ENCODE peak calls at places on chromosomes 16 and 17, in seven cellular contexts. W, A, E, F, O, C and M are unnamed samples. For H3K27me3, the result is how much of the 10 kb centered on the place peaks cover.

GRCh38 chr16:72400257-72401078 is 228.5 kb upstream of the PMFBP1 start:
- DNase-seq in W (no peak), A (peak), E (peak), F (peak), O (no peak), C (peak), M (no peak)

GRCh38 chr17:1365445-1366039 is 34.5 kb downstream of the YWHAE start:
- DNase-seq in W (peak), A (peak), E (peak), F (peak), O (peak), C (peak), M (peak)

GRCh38 chr17:13306310-13306962 is 288.6 kb upstream of the ELAC2 start:
- DNase-seq in W (no peak), A (no peak), E (no peak), F (peak), O (peak), C (peak), M (no peak)

GRCh38 chr17:68035131-68035522 is 408 bp upstream of the KPNA2 start:
- DNase-seq in W (peak), A (peak), E (no peak), F (no peak), O (peak), C (no peak), M (peak)

GRCh38 chr17:49518346-49519078 is 23.4 kb downstream of the NGFR start:
- DNase-seq in W (no peak), A (no peak), E (no peak), F (no peak), O (no peak), C (no peak), M (no peak)

GRCh38 chr16:19980866-19981265 is 92.8 kb downstream of the GPR139 start:
- DNase-seq in W (no peak), A (no peak), E (no peak), F (peak), O (no peak), C (no peak), M (no peak)

GRCh38 chr17:60522889-60523626 is 3.0 kb downstream of the APPBP2 start:
- DNase-seq in W (no peak), A (no peak), E (no peak), F (no peak), O (no peak), C (no peak), M (no peak)

GRCh38 chr17:58156839-58157803 is 8.9 kb downstream of the OR4D1 start:
- DNase-seq in W (no peak), A (peak), E (no peak), F (peak), O (no peak), C (no peak), M (peak)

GRCh38 chr17:40323317-40323716 is 14.3 kb downstream of the RARA start:
- DNase-seq in W (no peak), A (no peak), E (no peak), F (no peak), O (no peak), C (no peak), M (no peak)

GRCh38 chr16:87800497-87800896 is 34.7 kb upstream of the KLHDC4 start:
- DNase-seq in W (no peak), A (no peak), E (no peak), F (no peak), O (no peak), C (no peak), M (no peak)

GRCh38 chr17:76540381-76541300 is 797 bp downstream of the PRCD start:
- DNase-seq in W (peak), A (peak), E (no peak), F (peak), O (peak), C (peak), M (no peak)

GRCh38 chr16:67013823-67014640 is 14.9 kb upstream of the CBFB start:
- DNase-seq in W (peak), A (peak), E (no peak), F (no peak), O (peak), C (peak), M (peak)

GRCh38 chr17:2250140-2251095 is 53.2 kb downstream of the SMG6 start:
- DNase-seq in W (no peak), A (no peak), E (no peak), F (no peak), O (no peak), C (no peak), M (no peak)

GRCh38 chr17:28643979-28644781 is 778 bp downstream of the BLTP2 start:
- DNase-seq in W (peak), A (peak), E (no peak), F (peak), O (no peak), C (peak), M (no peak)

GRCh38 chr17:59807892-59808509 is 84.7 kb downstream of the TUBD1 start:
- DNase-seq in W (no peak), A (no peak), E (no peak), F (no peak), O (no peak), C (no peak), M (no peak)

GRCh38 chr16:81623365-81624102 is 155.6 kb upstream of the PLCG2 start:
- DNase-seq in W (peak), A (peak), E (peak), F (peak), O (no peak), C (peak), M (peak)

GRCh38 chr16:77998350-77999023 is 23.9 kb upstream of the CLEC3A start:
- DNase-seq in W (no peak), A (no peak), E (no peak), F (no peak), O (no peak), C (no peak), M (no peak)

GRCh38 chr16:1823821-1824220 is 2.8 kb downstream of the HAGH start:
- DNase-seq in W (peak), A (no peak), E (no peak), F (peak), O (no peak), C (peak), M (no peak)

GRCh38 chr16:19810817-19811731 is 73.6 kb downstream of the GPRC5B start:
- DNase-seq in W (no peak), A (no peak), E (no peak), F (peak), O (no peak), C (peak), M (no peak)

GRCh38 chr17:4678448-4679026 is 25.4 kb downstream of the PELP1 start:
- DNase-seq in W (no peak), A (no peak), E (no peak), F (peak), O (no peak), C (peak), M (no peak)

GRCh38 chr17:34703533-34703932 is 124.2 kb downstream of the TMEM132E start:
- DNase-seq in W (no peak), A (peak), E (no peak), F (peak), O (no peak), C (peak), M (no peak)

GRCh38 chr17:59972778-59973177 is 8.2 kb upstream of the RNFT1 start:
- DNase-seq in W (no peak), A (no peak), E (no peak), F (no peak), O (no peak), C (no peak), M (no peak)

GRCh38 chr17:83173997-83174858 is 94.8 kb downstream of the METRNL start:
- DNase-seq in W (no peak), A (peak), E (no peak), F (no peak), O (no peak), C (no peak), M (no peak)

GRCh38 chr17:66755101-66755943 is 79.6 kb upstream of the CACNG5 start:
- DNase-seq in W (no peak), A (no peak), E (no peak), F (peak), O (no peak), C (peak), M (no peak)

DNA sequence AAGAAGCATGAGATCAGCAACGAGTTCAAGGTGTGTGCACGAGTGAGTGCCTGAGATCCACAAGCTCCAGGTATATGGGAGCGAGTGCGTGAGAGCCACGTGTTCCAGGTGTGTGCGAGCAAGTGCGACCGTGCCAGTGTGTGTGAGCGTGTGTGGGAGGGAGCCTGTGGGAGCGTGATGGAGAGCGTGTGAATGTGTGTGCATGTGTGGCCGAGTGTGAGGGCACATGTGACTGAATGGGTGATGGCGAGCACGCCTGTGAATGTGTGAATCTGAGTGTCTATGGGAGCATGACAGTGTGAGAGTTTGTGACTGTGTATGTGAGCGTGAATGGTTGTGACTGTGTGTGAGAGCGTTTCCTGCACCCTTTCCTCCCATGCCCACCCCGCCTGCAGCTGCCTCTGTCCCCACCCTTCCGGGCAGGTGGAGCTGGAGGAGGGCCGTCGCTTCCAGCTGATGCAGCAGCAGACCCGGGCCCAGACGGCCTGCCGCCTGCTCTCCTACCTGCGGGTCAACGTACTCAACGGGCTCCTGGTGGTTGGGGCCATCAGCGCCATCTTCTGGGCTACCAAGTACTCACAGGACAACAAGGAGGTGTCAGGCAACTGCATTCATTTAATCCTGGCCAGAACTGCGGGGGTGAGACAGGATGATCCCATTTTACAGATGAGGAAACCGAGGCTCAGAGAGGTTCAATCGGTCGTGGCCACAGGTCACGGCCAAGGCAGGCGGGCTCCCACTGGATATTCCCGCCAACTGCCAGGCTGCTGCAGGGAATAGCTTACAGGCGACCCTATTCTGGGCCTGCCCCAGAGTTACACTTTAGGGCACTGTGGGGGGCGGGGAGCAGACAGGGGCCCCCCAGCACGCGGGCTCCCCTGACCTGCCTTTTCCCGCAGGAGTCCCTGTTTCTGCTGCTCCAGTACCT is 3.7 kb downstream of the TMC8 start:
- DNase-seq in W (peak), A (peak), E (no peak), F (no peak), O (no peak), C (peak), M (peak)
- H3K4me3 ChIP-seq in W (no peak), A (no peak), E (peak), F (no peak), O (no peak), C (no peak), M (peak)

DNA sequence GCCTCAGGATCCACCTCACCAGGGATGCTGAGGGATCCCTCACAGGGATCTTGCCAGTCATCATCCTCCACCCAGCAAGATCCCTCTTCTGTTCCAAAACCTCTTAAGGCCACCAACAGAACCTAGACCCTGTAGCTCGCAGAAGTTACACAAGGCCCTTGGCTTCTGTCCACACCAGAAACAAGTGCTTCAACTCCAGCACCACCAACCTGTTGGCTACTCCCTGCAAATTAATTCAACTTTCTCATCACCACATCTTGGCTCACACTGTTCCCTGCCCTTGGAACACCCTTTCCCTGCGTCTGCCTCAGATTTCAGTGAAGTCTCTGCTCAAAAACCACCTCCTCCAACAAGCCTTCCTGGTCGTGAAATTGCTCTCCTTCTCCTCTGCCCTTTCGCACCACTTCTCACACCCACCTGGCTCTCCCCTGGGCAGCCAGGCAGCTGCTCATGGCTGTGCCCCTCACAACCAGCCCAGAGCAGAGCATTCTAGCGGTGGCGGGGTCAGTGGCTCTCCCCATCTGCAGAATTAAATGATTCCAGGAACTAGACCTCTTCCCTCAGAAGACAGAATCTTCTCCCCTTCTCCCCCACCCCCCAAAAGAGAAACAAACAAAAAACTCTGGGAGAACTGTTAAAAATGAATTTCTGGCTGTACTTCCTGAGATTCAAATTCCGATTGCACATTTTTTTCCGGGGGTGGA is 1.8 kb downstream of the PLLP start:
- DNase-seq in W (no peak), A (no peak), E (no peak), F (no peak), O (no peak), C (no peak), M (no peak)
- H3K27me3 ChIP-seq in W (under half), A (under half), E (under half), F (under half), O (under half), C (under half), M (under half)

GRCh38 chr16:84518804-84519341 is 14.4 kb upstream of the MEAK7 start:
- DNase-seq in W (no peak), A (peak), E (no peak), F (no peak), O (no peak), C (no peak), M (peak)

GRCh38 chr16:84514295-84514873 is 9.9 kb upstream of the MEAK7 start:
- DNase-seq in W (no peak), A (no peak), E (no peak), F (no peak), O (no peak), C (no peak), M (no peak)

GRCh38 chr16:84514874-84515835 is 10.7 kb upstream of the MEAK7 start:
- DNase-seq in W (peak), A (no peak), E (peak), F (no peak), O (no peak), C (no peak), M (peak)

GRCh38 chr16:84519855-84520254 is 15.4 kb upstream of the MEAK7 start:
- DNase-seq in W (no peak), A (no peak), E (no peak), F (no peak), O (no peak), C (no peak), M (no peak)

GRCh38 chr16:84517366-84517765 is 12.9 kb upstream of the MEAK7 start:
- DNase-seq in W (no peak), A (no peak), E (no peak), F (no peak), O (no peak), C (no peak), M (no peak)
- TF ChIP-seq CTCF in W (no peak), A (no peak), E (no peak), F (no peak), O (no peak), C (no peak), M (no peak)

GRCh38 chr16:29875206-29875605 is 12.2 kb upstream of the CDIPT start:
- DNase-seq in W (no peak), A (no peak), E (no peak), F (no peak), O (no peak), C (no peak), M (no peak)

GRCh38 chr16:29873319-29873718 is 10.3 kb upstream of the CDIPT start:
- DNase-seq in W (no peak), A (no peak), E (no peak), F (no peak), O (no peak), C (no peak), M (no peak)

GRCh38 chr16:29876186-29876577 is 13.2 kb upstream of the CDIPT start:
- DNase-seq in W (no peak), A (no peak), E (no peak), F (no peak), O (no peak), C (no peak), M (no peak)

GRCh38 chr16:29877266-29877961 is 14.4 kb upstream of the CDIPT start:
- DNase-seq in W (no peak), A (peak), E (peak), F (peak), O (no peak), C (peak), M (peak)

GRCh38 chr16:29876578-29877249 is 13.7 kb upstream of the CDIPT start:
- DNase-seq in W (no peak), A (no peak), E (no peak), F (no peak), O (no peak), C (no peak), M (peak)
- H3K4me3 ChIP-seq in W (peak), A (peak), E (no peak), F (no peak), O (no peak), C (no peak), M (peak)

GRCh38 chr17:79948406-79948917 is 87.2 kb downstream of the TBC1D16 start:
- DNase-seq in W (no peak), A (no peak), E (no peak), F (no peak), O (peak), C (no peak), M (no peak)
- H3K27me3 ChIP-seq in W (under half), A (under half), E (under half), F (under half), O (under half), C (under half), M (under half)

GRCh38 chr16:2857451-2858244 is at the start of gene PRSS22:
- DNase-seq in W (peak), A (peak), E (no peak), F (peak), O (no peak), C (peak), M (no peak)

GRCh38 chr16:2856061-2856670 is 1.8 kb downstream of the PRSS22 start:
- DNase-seq in W (peak), A (peak), E (no peak), F (peak), O (no peak), C (no peak), M (no peak)

GRCh38 chr16:2856686-2857450 is 1.1 kb downstream of the PRSS22 start:
- DNase-seq in W (no peak), A (no peak), E (no peak), F (no peak), O (no peak), C (no peak), M (no peak)

GRCh38 chr16:2859686-2860265 is 1.8 kb upstream of the PRSS22 start:
- DNase-seq in W (no peak), A (no peak), E (no peak), F (no peak), O (no peak), C (no peak), M (no peak)

DNA sequence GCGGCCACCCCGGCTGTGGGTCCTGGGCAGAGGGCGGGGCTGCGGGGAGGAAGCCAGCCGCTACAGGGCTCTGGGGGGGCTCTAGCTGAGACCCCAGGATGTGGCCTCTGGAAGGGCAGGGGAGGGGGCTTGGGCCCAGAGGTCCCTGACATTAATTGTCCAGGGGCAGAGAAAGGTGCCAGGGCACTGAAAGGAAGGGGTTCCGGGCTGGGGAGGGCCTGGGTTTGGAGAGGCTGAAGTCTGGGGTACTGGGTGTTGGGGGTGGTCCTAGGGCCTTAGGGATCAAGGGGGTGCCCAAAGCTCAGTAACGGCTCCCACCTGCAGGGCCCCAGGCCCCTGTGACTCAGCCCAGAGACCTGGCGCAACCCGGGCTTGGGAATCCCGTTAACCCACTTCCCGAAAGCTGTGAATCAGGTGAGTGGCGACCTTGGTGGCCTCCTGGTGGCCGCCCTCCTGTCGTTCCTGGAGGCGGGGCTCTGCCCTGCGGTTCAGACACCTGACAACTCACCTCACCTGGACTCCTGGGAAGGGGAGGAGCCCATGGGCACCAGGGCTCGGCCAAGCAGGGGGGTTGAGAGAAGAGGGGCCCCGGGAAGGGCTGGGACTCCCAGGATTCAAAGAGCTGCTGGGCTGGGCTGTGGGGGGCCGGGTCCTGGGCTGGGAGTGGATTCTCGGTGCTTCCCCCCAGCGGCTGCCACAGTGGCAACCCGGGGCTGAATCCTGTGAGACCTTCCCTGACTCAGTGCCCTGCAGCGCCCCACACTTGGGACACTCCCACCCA is 465 bp upstream of the PRSS22 start:
- DNase-seq in W (peak), A (peak), E (no peak), F (peak), O (no peak), C (peak), M (no peak)
- TF ChIP-seq CTCF in W (peak), A (no peak), E (no peak), F (no peak), O (no peak), C (peak), M (no peak)

DNA sequence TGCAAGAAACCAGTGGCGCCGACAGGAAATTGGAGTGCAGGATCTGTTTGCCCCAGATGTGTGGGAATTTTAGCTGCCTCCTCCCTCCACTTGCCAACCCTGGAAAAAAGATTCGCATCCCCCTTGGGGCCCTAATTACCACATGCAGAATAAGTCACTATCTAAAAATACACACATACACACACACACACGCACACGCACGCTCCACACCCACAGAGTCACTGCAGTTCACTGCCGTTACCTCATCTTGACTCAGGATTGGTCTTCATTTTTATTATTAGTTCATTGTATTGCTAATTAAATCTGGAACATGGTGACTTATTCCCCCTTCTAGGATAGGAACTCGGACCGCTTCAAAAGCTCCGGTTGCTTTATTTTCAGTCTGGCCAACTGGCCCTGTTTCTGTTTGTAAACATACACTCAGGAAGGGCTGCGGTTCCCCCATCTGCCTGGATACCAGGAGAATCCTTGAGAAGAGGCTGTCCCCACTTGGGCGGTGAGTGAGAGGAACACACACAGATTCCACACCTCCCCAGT is 241.6 kb upstream of the SALL1 start:
- DNase-seq in W (no peak), A (peak), E (no peak), F (peak), O (peak), C (peak), M (no peak)
- H3K4me3 ChIP-seq in W (no peak), A (no peak), E (no peak), F (no peak), O (no peak), C (no peak), M (no peak)

DNA sequence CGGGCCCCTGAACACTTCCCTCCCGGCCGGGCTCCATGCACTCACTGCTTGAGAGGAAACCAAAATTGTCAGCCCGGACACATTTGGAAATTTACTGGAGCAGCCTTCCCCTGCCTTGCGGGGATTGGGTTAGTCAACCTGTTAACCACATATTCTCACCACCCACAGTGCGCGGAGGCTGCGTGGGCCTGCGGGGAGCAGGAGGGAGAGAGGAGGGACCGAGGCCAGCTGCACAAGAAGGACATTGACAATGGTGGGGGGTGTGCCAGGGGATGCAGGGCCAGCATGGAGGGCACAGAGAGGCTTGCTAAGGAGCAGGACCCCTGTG is 52.3 kb downstream of the RBFOX3 start:
- DNase-seq in W (no peak), A (no peak), E (no peak), F (no peak), O (no peak), C (no peak), M (no peak)
- H3K27me3 ChIP-seq in W (half or more), A (under half), E (under half), F (under half), O (under half), C (under half), M (under half)